ENCODE peak calls at places on chromosome 15, in eight cellular contexts. J, X, V, Z, Q, H, E and D are unnamed samples.
A peak's percentile ranks its signal among the peaks of the same experiment; 100 is the strongest.

GRCh38 chr15:94456246-94456645 is 224.9 kb downstream of the MCTP2 start:
- DNase-seq in J (no peak), X (no peak), V (no peak), Z (no peak), Q (no peak), H (no peak), E (no peak), D (no peak)

GRCh38 chr15:35936284-35936683 is 390.3 kb upstream of the DPH6 start:
- DNase-seq in J (no peak), X (no peak), V (no peak), Z (no peak), Q (no peak), H (no peak), E (no peak), D (no peak)

GRCh38 chr15:100833432-100834389 is 45.9 kb upstream of the ALDH1A3 start:
- DNase-seq in J (no peak), X (no peak), V (no peak), Z (no peak), Q (no peak), H (no peak), E (no peak), D (no peak)

GRCh38 chr15:96551196-96551595 is 220.7 kb downstream of the NR2F2 start:
- DNase-seq in J (no peak), X (no peak), V (no peak), Z (no peak), Q (no peak), H (no peak), E (no peak), D (no peak)

GRCh38 chr15:84570164-84570692 is 30.6 kb upstream of the ZSCAN2 start:
- DNase-seq in J (peak; percentile 15), X (peak; percentile 66), V (peak; percentile 15), Z (peak; percentile 55), Q (peak; percentile 34), H (peak; percentile 79), E (peak; percentile 40), D (peak; percentile 50)

GRCh38 chr15:38782156-38782555 is 217.5 kb upstream of the RASGRP1 start:
- DNase-seq in J (no peak), X (no peak), V (no peak), Z (no peak), Q (no peak), H (no peak), E (no peak), D (no peak)

GRCh38 chr15:60972866-60973265 is 256.2 kb downstream of the RORA start:
- DNase-seq in J (no peak), X (no peak), V (no peak), Z (no peak), Q (peak; percentile 80), H (no peak), E (no peak), D (no peak)

GRCh38 chr15:63374686-63375520 is 6.7 kb downstream of the CA12 start:
- DNase-seq in J (no peak), X (peak; percentile 65), V (no peak), Z (no peak), Q (peak; percentile 82), H (no peak), E (no peak), D (no peak)

GRCh38 chr15:58555168-58556027 is 123.6 kb downstream of the LIPC start:
- DNase-seq in J (no peak), X (no peak), V (no peak), Z (no peak), Q (no peak), H (no peak), E (no peak), D (no peak)

GRCh38 chr15:70299931-70300858 is 202.5 kb upstream of the TLE3 start:
- DNase-seq in J (peak; percentile 57), X (peak; percentile 93), V (peak; percentile 57), Z (peak; percentile 63), Q (no peak), H (no peak), E (peak; percentile 65), D (peak; percentile 82)

GRCh38 chr15:78388865-78389264 is 48.7 kb downstream of the CRABP1 start:
- DNase-seq in J (no peak), X (no peak), V (no peak), Z (no peak), Q (no peak), H (no peak), E (no peak), D (no peak)

GRCh38 chr15:81160312-81161214 is 26.5 kb downstream of the CFAP161 start:
- DNase-seq in J (no peak), X (no peak), V (no peak), Z (no peak), Q (peak; percentile 90), H (no peak), E (no peak), D (no peak)

GRCh38 chr15:26864664-26865191 is 2.1 kb upstream of the GABRA5 start:
- DNase-seq in J (no peak), X (peak; percentile 11), V (no peak), Z (no peak), Q (peak; percentile 12), H (no peak), E (no peak), D (peak; percentile 10)

GRCh38 chr15:99143655-99144610 is 39.1 kb downstream of the SYNM start:
- DNase-seq in J (no peak), X (no peak), V (no peak), Z (no peak), Q (peak; percentile 80), H (peak; percentile 38), E (no peak), D (no peak)